ENCODE peak calls at places on chromosomes 6 and 20, in six cellular contexts. One of them, this sample, is unnamed.

GRCh38 chr6:122049341-122049740 is 350.1 kb upstream of the HSF2 start:
- DNase-seq in HepG2: no peak
- DNase-seq in K562: no peak
- DNase-seq in GM12878: no peak
- DNase-seq in H1: no peak
- DNase-seq in GM12891: no peak
- DNase-seq in this sample: no peak

GRCh38 chr6:25320459-25320858 is 41.3 kb downstream of the CARMIL1 start:
- DNase-seq in HepG2: no peak
- DNase-seq in K562: no peak
- DNase-seq in GM12891: no peak
- DNase-seq in H1: no peak
- DNase-seq in GM12878: no peak
- DNase-seq in this sample: no peak

GRCh38 chr6:127475823-127476176 is 16.6 kb upstream of the KIAA0408 start:
- DNase-seq in H1: no peak
- DNase-seq in HepG2: no peak
- DNase-seq in GM12891: no peak
- DNase-seq in K562: no peak
- DNase-seq in GM12878: no peak
- DNase-seq in this sample: no peak

GRCh38 chr20:43838703-43839060 is 76.0 kb upstream of the TOX2 start:
- DNase-seq in HepG2: no peak
- DNase-seq in H1: no peak
- DNase-seq in GM12878: no peak
- DNase-seq in K562: no peak
- DNase-seq in GM12891: no peak
- DNase-seq in this sample: no peak

GRCh38 chr20:50717312-50717711 is 14.1 kb upstream of the PARD6B start:
- DNase-seq in H1: no peak
- DNase-seq in GM12878: no peak
- DNase-seq in HepG2: no peak
- DNase-seq in GM12891: no peak
- DNase-seq in K562: no peak
- DNase-seq in this sample: no peak

GRCh38 chr6:144262470-144263369 is 22.4 kb upstream of the UTRN start:
- DNase-seq in K562: no peak
- DNase-seq in H1: no peak
- DNase-seq in HepG2: no peak
- DNase-seq in GM12878: no peak
- DNase-seq in GM12891: no peak
- DNase-seq in this sample: no peak

GRCh38 chr6:143408787-143409162 is 41.7 kb downstream of the ADAT2 start:
- DNase-seq in HepG2: peak
- DNase-seq in GM12878: no peak
- DNase-seq in GM12891: no peak
- DNase-seq in H1: no peak
- DNase-seq in K562: no peak
- DNase-seq in this sample: no peak

GRCh38 chr6:28553384-28553985 is 27.8 kb downstream of the GPX5 start:
- DNase-seq in K562: no peak
- DNase-seq in GM12891: no peak
- DNase-seq in H1: no peak
- DNase-seq in GM12878: no peak
- DNase-seq in HepG2: no peak
- DNase-seq in this sample: no peak

GRCh38 chr6:43790031-43790430 is 20.0 kb downstream of the VEGFA start:
- DNase-seq in GM12891: no peak
- DNase-seq in HepG2: no peak
- DNase-seq in H1: no peak
- DNase-seq in K562: no peak
- DNase-seq in GM12878: no peak
- DNase-seq in this sample: no peak

GRCh38 chr20:2005831-2006426 is 12.1 kb upstream of the PDYN start:
- DNase-seq in HepG2: peak
- DNase-seq in GM12878: no peak
- DNase-seq in GM12891: no peak
- DNase-seq in K562: peak
- DNase-seq in H1: peak
- DNase-seq in this sample: no peak

GRCh38 chr20:2005359-2005758 is 11.5 kb upstream of the PDYN start:
- DNase-seq in GM12878: no peak
- DNase-seq in GM12891: no peak
- DNase-seq in K562: no peak
- DNase-seq in HepG2: no peak
- DNase-seq in H1: no peak
- DNase-seq in this sample: no peak

GRCh38 chr20:2004171-2004570 is 10.3 kb upstream of the PDYN start:
- DNase-seq in HepG2: no peak
- DNase-seq in H1: no peak
- DNase-seq in GM12891: no peak
- DNase-seq in K562: no peak
- DNase-seq in GM12878: no peak
- DNase-seq in this sample: no peak

GRCh38 chr20:2010533-2010932 is 16.7 kb upstream of the PDYN start:
- DNase-seq in H1: no peak
- DNase-seq in HepG2: no peak
- DNase-seq in K562: no peak
- DNase-seq in GM12878: no peak
- DNase-seq in GM12891: no peak
- DNase-seq in this sample: no peak

GRCh38 chr20:2006452-2007381 is 12.9 kb upstream of the PDYN start:
- DNase-seq in GM12878: no peak
- DNase-seq in GM12891: no peak
- DNase-seq in K562: peak
- DNase-seq in H1: no peak
- DNase-seq in HepG2: peak
- DNase-seq in this sample: no peak
- TF ChIP-seq TAF1 in GM12878: no peak
- TF ChIP-seq TAF1 in GM12891: no peak
- TF ChIP-seq TAF1 in K562: no peak
- TF ChIP-seq TAF1 in H1: no peak
- TF ChIP-seq TAF1 in HepG2: no peak
- TF ChIP-seq TAF1 in this sample: no peak

DNA sequence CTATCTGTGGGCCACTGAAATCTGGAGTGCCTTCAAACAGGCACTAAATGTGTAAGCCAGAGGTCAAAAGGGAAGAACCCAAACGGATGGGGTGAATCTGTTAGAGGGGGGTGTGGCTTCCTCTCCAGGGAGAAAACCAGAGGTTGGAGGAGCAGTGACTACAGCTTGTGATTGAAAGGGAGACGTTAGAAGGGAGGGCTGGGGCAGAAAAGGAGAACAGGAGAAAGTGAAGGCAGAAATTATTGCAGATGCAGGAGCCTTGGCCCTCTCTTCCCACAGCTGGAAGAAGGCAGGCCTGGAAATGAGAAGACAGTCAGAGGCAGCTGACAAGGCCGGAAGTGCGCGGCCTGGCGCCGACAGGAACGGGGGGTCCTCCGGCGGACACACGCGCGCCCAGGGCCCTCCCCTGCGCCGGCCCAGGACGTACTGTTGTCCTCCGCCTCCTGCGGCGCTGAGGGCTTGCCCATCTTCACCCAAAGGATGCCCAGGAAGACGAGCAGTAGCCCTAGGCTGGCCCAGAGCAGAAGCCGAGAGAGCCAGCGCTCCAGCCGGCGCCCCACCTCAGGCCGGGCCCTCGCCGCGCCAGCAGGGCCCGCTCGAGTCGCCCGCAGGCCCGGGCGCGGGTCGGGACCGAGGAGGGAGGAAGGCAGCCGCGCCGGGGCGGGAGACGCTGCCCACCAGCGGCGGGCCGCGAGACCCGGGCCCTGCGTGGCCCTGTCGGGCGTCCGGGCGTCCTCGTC is 806 bp downstream of the LEMD2 start:
- DNase-seq in K562: peak
- DNase-seq in HepG2: peak
- DNase-seq in GM12878: peak
- DNase-seq in H1: no peak
- DNase-seq in GM12891: peak
- DNase-seq in this sample: peak
- TF ChIP-seq POLR2A in K562: peak
- TF ChIP-seq POLR2A in HepG2: peak
- TF ChIP-seq POLR2A in GM12878: peak
- TF ChIP-seq POLR2A in H1: no peak
- TF ChIP-seq POLR2A in GM12891: peak
- TF ChIP-seq POLR2A in this sample: peak

DNA sequence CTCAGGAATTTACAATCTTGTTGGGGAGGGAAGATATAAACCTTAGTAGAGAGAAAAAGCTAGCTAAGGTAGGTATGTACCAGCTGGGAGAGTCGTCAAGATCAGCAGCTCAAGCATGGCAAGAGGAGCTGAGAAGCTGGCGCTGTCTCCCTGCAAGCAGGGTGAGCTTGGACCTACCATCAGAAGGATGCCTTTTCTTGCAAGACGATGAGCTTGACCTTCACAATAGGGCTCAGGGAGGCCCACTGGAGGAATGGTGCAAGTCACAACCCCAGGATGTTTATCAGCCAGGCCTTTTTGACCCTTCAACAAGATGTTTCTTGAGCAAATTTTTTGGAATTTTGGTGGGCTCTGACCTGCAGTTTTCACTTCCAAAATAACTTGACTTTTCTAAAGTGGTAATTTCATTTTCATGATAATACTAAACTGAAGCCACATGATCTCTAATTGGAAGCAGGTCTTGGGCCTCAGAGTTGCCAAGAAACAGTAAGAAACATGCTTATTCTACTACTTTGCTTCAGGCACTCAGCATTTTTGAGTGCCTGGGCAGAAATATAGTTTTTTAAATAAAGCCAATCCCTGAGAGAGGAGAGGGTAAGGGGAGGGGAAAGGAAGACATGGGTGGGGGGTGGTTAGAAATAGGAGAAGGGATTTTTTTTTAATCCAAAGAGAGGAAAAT is 258.1 kb downstream of the CLIC5 start:
- DNase-seq in HepG2: no peak
- DNase-seq in K562: no peak
- DNase-seq in GM12878: no peak
- DNase-seq in GM12891: no peak
- DNase-seq in H1: no peak
- DNase-seq in this sample: no peak
- TF ChIP-seq POLR2AphosphoS5 in HepG2: no peak
- TF ChIP-seq POLR2AphosphoS5 in K562: no peak
- TF ChIP-seq POLR2AphosphoS5 in GM12878: no peak
- TF ChIP-seq POLR2AphosphoS5 in GM12891: no peak
- TF ChIP-seq POLR2AphosphoS5 in H1: no peak
- TF ChIP-seq POLR2AphosphoS5 in this sample: no peak

DNA sequence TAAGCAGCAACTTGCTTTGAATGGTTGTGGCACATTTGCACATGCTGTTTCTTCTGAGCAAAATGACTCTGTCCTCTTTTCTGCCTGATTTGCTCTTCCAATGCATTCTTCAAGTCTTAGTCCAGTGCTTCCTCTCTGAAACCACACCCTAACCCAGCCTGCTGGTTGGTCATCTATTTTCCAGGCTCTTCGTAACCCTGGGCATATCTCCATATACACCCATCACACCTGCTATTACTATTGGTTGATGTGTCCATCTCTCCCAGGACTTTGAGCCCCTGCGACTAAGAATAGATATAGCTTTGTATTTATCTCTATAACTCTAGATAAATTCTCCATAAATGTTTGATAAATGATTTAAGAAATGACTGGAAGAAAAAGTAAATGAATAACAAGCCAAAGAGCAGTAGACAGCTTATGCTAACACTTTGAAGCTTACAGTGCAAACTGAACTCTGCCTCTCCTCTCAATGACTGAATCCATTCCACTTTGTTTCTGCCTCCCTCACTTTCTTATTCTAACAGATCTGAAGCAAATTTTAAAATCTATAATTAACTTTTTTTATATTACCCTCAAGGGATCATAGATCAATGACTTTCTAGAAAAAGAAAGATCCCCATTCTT is 59.7 kb upstream of the NT5E start:
- DNase-seq in K562: no peak
- DNase-seq in GM12878: no peak
- DNase-seq in HepG2: peak
- DNase-seq in H1: no peak
- DNase-seq in GM12891: no peak
- DNase-seq in this sample: no peak
- TF ChIP-seq TAF1 in K562: no peak
- TF ChIP-seq TAF1 in GM12878: no peak
- TF ChIP-seq TAF1 in HepG2: no peak
- TF ChIP-seq TAF1 in H1: no peak
- TF ChIP-seq TAF1 in GM12891: no peak
- TF ChIP-seq TAF1 in this sample: no peak

GRCh38 chr6:2989332-2990178 is 10.1 kb upstream of the NQO2 start:
- DNase-seq in GM12878: peak
- DNase-seq in H1: peak
- DNase-seq in GM12891: no peak
- DNase-seq in K562: peak
- DNase-seq in HepG2: peak
- DNase-seq in this sample: peak
- TF ChIP-seq POLR2A in GM12878: peak
- TF ChIP-seq POLR2A in H1: peak
- TF ChIP-seq POLR2A in GM12891: no peak
- TF ChIP-seq POLR2A in K562: peak
- TF ChIP-seq POLR2A in HepG2: peak
- TF ChIP-seq POLR2A in this sample: peak

GRCh38 chr6:106533079-106533478 is 96.2 kb downstream of the RTN4IP1 start:
- DNase-seq in HepG2: no peak
- DNase-seq in GM12878: no peak
- DNase-seq in GM12891: no peak
- DNase-seq in H1: no peak
- DNase-seq in K562: no peak
- DNase-seq in this sample: no peak
- TF ChIP-seq POLR2AphosphoS5 in HepG2: no peak
- TF ChIP-seq POLR2AphosphoS5 in GM12878: peak
- TF ChIP-seq POLR2AphosphoS5 in GM12891: no peak
- TF ChIP-seq POLR2AphosphoS5 in H1: no peak
- TF ChIP-seq POLR2AphosphoS5 in K562: no peak
- TF ChIP-seq POLR2AphosphoS5 in this sample: no peak

GRCh38 chr20:25223179-25223661 is 24.7 kb upstream of the PYGB start:
- DNase-seq in HepG2: peak
- DNase-seq in H1: peak
- DNase-seq in K562: peak
- DNase-seq in GM12878: no peak
- DNase-seq in GM12891: no peak
- DNase-seq in this sample: no peak
- TF ChIP-seq TAF1 in HepG2: no peak
- TF ChIP-seq TAF1 in H1: peak
- TF ChIP-seq TAF1 in K562: no peak
- TF ChIP-seq TAF1 in GM12878: no peak
- TF ChIP-seq TAF1 in GM12891: no peak
- TF ChIP-seq TAF1 in this sample: no peak